ENCODE peak calls at places on chromosomes 12 and 14, in six cellular contexts. B is fibroblast of pulmonary artery; M is type B pancreatic cell; P is CD8-positive, alpha-beta memory T cell; Q is activated CD4-positive, alpha-beta T cell treated with anti-CD3 and anti-CD28 coated beads, Interleukin-2, amount 50 U/mL, for 48 hours; Z is NCI-H1092 treated with DMSO at 0.1 percent for 48 hours. S is an unnamed sample.

GRCh38 chr14:45359766-45360165 is 106.8 kb upstream of the MIS18BP1 start:
- DNase-seq in B (no peak), Q (no peak), P (no peak), Z (no peak), M (no peak), S (no peak)

GRCh38 chr12:39145175-39145999 is 240.0 kb upstream of the CPNE8 start:
- DNase-seq in B (peak; percentile 43), Q (peak; percentile 64), Z (no peak), P (no peak), M (no peak), S (no peak)

GRCh38 chr12:107404981-107405380 is 280.6 kb upstream of the PWP1 start:
- DNase-seq in M (no peak), Z (peak; percentile 28), P (no peak), B (peak; percentile 43), Q (peak; percentile 22), S (no peak)

GRCh38 chr14:96986701-96987474 is 189.7 kb downstream of the VRK1 start:
- DNase-seq in Q (no peak), B (no peak), M (no peak), Z (no peak), P (no peak), S (no peak)

GRCh38 chr12:122082621-122083356 is 4.2 kb downstream of the MLXIP start:
- DNase-seq in Q (peak; percentile 33), P (no peak), B (no peak), M (no peak), Z (no peak), S (no peak)

GRCh38 chr12:109996483-109996853 is 300 bp upstream of the GIT2 start:
- DNase-seq in B (no peak), P (no peak), M (no peak), Q (no peak), Z (no peak), S (no peak)

GRCh38 chr12:62438098-62438692 is 28.4 kb upstream of the MON2 start:
- DNase-seq in B (peak; percentile 76), Z (peak; percentile 5), M (no peak), P (peak; percentile 62), Q (peak; percentile 46), S (peak; percentile 38)

GRCh38 chr14:101195309-101195724 is 291.8 kb upstream of the RTL1 start:
- DNase-seq in P (no peak), B (no peak), M (peak; percentile 48), Q (no peak), Z (no peak), S (no peak)

GRCh38 chr12:24499151-24500146 is 449.5 kb downstream of the BCAT1 start:
- DNase-seq in Z (no peak), B (peak; percentile 62), P (no peak), Q (no peak), M (no peak), S (no peak)

GRCh38 chr12:57148469-57149308 is 1.3 kb upstream of the LRP1-AS start:
- DNase-seq in Q (no peak), Z (no peak), P (no peak), B (peak; percentile 89), M (no peak), S (no peak)

GRCh38 chr12:119338593-119339363 is 4.2 kb downstream of the CCDC60 start:
- DNase-seq in M (no peak), B (no peak), Z (no peak), P (no peak), Q (no peak), S (no peak)